ENCODE peak calls at places on chromosome 11, in six cellular contexts. D is IMR-90, Z is neuronal stem cell, I is trophoblast cell, Y is H1, B is mesenchymal stem cell. H is an unnamed sample.

GRCh38 chr11:65310756-65311155 is 3.9 kb upstream of the CDC42EP2 start:
- DNase-seq in D (peak; percentile 56), Z (peak; percentile 62), I (no peak), Y (no peak), B (no peak), H (no peak)

GRCh38 chr11:1568451-1568911 is 3.6 kb downstream of the DUSP8 start:
- DNase-seq in D (no peak), Z (no peak), I (no peak), Y (no peak), B (no peak), H (peak; percentile 84)

GRCh38 chr11:35116245-35116644 is 22.7 kb upstream of the CD44 start:
- DNase-seq in D (no peak), Z (no peak), I (no peak), Y (no peak), B (no peak), H (no peak)

GRCh38 chr11:82701847-82702520 is 31.7 kb downstream of the FAM181B start:
- DNase-seq in D (peak; percentile 16), Z (peak; percentile 65), I (peak; percentile 62), Y (no peak), B (peak; percentile 31), H (peak; percentile 65)

GRCh38 chr11:59199546-59200420 is 12.9 kb downstream of the MPEG1 start:
- DNase-seq in D (no peak), Z (no peak), I (no peak), Y (no peak), B (no peak), H (no peak)

GRCh38 chr11:61869636-61870428 is 21.5 kb downstream of the FADS3 start:
- DNase-seq in D (no peak), Z (no peak), I (no peak), Y (no peak), B (peak; percentile 25), H (peak; percentile 56)

GRCh38 chr11:118634435-118635236 is 27.2 kb downstream of the PHLDB1 start:
- DNase-seq in D (peak; percentile 55), Z (no peak), I (peak; percentile 67), Y (peak; percentile 80), B (peak; percentile 33), H (peak; percentile 95)

GRCh38 chr11:73233211-73233610 is 15.1 kb downstream of the P2RY2 start:
- DNase-seq in D (no peak), Z (no peak), I (no peak), Y (no peak), B (no peak), H (peak; percentile 9)

GRCh38 chr11:34002420-34002819 is 49.1 kb upstream of the CAPRIN1 start:
- DNase-seq in D (no peak), Z (no peak), I (peak; percentile 60), Y (no peak), B (no peak), H (no peak)

GRCh38 chr11:3808846-3809623 is 675 bp downstream of the PGAP2 start:
- DNase-seq in D (peak; percentile 41), Z (no peak), I (peak; percentile 91), Y (no peak), B (peak; percentile 54), H (peak; percentile 51)

GRCh38 chr11:75029836-75030631 is 41.3 kb downstream of the NEU3 start:
- DNase-seq in D (peak; percentile 45), Z (no peak), I (no peak), Y (no peak), B (peak; percentile 59), H (peak; percentile 13)

GRCh38 chr11:57776101-57776511 is 14.5 kb downstream of the CTNND1 start:
- DNase-seq in D (peak; percentile 63), Z (no peak), I (peak; percentile 62), Y (no peak), B (peak; percentile 55), H (peak; percentile 43)

GRCh38 chr11:128904872-128905344 is 13.8 kb downstream of the KCNJ5 start:
- DNase-seq in D (no peak), Z (no peak), I (peak; percentile 17), Y (no peak), B (peak; percentile 29), H (peak; percentile 57)

GRCh38 chr11:31160504-31161422 is 208.8 kb downstream of the DCDC1 start:
- DNase-seq in D (no peak), Z (peak; percentile 8), I (peak; percentile 11), Y (no peak), B (no peak), H (no peak)

GRCh38 chr11:129658558-129658882 is 157.1 kb upstream of the TMEM45B start:
- DNase-seq in D (no peak), Z (no peak), I (no peak), Y (peak; percentile 21), B (no peak), H (peak; percentile 64)

GRCh38 chr11:107857550-107858216 is 904 bp downstream of the SLC35F2 start:
- DNase-seq in D (peak; percentile 41), Z (no peak), I (no peak), Y (no peak), B (peak; percentile 46), H (no peak)

GRCh38 chr11:62707277-62707771 is at the start of the genes BSCL2 and GNG3:
- DNase-seq in D (no peak), Z (peak; percentile 79), I (no peak), Y (peak; percentile 96), B (no peak), H (peak; percentile 99)

GRCh38 chr11:16924826-16925494 is 89.3 kb downstream of the PLEKHA7 start:
- DNase-seq in D (no peak), Z (peak; percentile 48), I (peak; percentile 97), Y (no peak), B (no peak), H (peak; percentile 77)

GRCh38 chr11:88281317-88281712 is 56.2 kb downstream of the CTSC start:
- DNase-seq in D (no peak), Z (no peak), I (no peak), Y (no peak), B (no peak), H (no peak)

GRCh38 chr11:92556435-92556834 is 331.8 kb downstream of the FAT3 start:
- DNase-seq in D (peak; percentile 17), Z (peak; percentile 12), I (peak; percentile 40), Y (no peak), B (peak; percentile 1), H (no peak)

GRCh38 chr11:12723410-12724297 is 49.4 kb downstream of the TEAD1 start:
- DNase-seq in D (peak; percentile 45), Z (no peak), I (peak; percentile 97), Y (no peak), B (peak; percentile 63), H (no peak)
- H3K18ac ChIP-seq in D (peak overlapping the region; percentile 13), Z (no peak overlapping the region), I (peak overlapping the region; percentile 36), Y (peak overlapping the region; percentile 81), B (peak overlapping the region; percentile 87), H (peak overlapping the region; percentile 59)

DNA sequence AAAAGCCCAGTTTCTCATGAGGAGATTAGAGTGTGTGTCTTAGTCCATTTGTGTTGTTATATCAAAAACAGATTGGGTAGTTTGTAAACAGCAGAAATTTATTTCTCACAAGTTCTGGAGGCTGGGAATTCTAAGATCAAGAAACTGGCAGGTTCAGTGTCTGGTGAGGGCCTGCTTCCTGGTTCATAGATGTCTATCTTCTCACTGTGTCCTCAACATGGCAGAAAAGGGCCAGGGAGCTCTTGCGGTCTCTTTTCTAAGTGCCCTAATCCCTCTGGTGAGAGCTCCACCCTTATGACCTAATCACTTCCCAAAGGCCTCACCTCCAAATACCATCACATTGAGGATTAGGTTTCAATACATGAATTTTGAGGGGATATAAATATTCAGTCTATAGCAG is 25.5 kb upstream of the AMOTL1 start:
- DNase-seq in D (no peak), Z (no peak), I (no peak), Y (no peak), B (no peak), H (no peak)
- H2AFZ ChIP-seq in D (no peak overlapping the region), Z (no peak overlapping the region), I (no peak overlapping the region), Y (no peak overlapping the region), B (no peak overlapping the region), H (no peak overlapping the region)

DNA sequence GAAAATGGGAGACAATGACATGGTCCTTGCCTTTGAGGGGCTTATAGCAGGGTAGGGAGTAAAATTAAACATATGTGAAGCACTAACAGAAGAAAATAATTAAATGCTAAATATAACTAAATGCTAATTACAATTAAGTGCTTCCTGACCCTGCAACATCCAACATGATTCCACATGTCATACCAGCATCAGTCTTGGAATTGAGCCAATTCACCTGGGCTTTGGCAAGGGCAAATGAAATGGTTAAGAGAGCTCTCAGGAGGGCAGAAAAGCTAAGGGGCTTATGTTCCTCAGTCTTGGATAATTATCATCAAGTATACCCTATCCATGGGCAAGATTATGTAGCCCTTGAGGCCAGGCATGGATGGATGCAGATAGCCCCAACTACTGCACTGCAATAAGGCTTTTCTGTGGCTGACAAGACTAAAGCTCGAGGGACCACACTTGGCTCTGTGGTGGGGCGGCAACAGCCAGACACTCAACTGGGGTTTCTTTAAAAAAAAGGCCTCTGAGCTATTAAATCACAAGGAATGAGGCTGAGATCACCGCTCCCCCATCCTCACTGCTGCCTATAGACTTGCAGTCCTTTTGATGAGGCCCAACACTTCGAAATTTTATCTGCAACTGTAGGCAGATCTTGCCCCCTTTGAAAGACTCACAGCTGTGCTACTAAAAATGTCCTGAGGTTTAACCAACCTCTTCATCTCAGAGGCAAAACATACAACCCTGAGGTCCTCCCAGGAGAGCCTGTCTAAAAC is 39.0 kb downstream of the IL18BP start:
- DNase-seq in D (no peak), Z (no peak), I (no peak), Y (no peak), B (no peak), H (no peak)
- H4K91ac ChIP-seq in D (peak overlapping the region; percentile 20), Z (no peak overlapping the region), I (no peak overlapping the region), Y (peak overlapping the region; percentile 7), B (no peak overlapping the region), H (no peak overlapping the region)

GRCh38 chr11:69983897-69984438 is 94.1 kb upstream of the ANO1 start:
- DNase-seq in D (peak; percentile 37), Z (no peak), I (no peak), Y (no peak), B (no peak), H (no peak)

GRCh38 chr11:69986421-69987229 is 91.5 kb upstream of the ANO1 start:
- DNase-seq in D (no peak), Z (no peak), I (no peak), Y (no peak), B (no peak), H (no peak)

GRCh38 chr11:69985331-69985653 is 92.8 kb upstream of the ANO1 start:
- DNase-seq in D (no peak), Z (no peak), I (no peak), Y (no peak), B (no peak), H (no peak)

GRCh38 chr11:69984457-69985261 is 93.5 kb upstream of the ANO1 start:
- DNase-seq in D (no peak), Z (no peak), I (no peak), Y (no peak), B (peak; percentile 18), H (peak; percentile 84)

GRCh38 chr11:69985654-69986420 is 92.3 kb upstream of the ANO1 start:
- DNase-seq in D (no peak), Z (no peak), I (no peak), Y (no peak), B (no peak), H (no peak)
- H3K18ac ChIP-seq in D (peak overlapping the region; percentile 81), Z (peak overlapping the region; percentile 78), I (no peak overlapping the region), Y (peak overlapping the region; percentile 60), B (peak overlapping the region; percentile 84), H (no peak overlapping the region)

H was measured in H9.